ENCODE peak calls at places on chromosomes 11 and 22, in five cellular contexts. L, X, F, R and C are unnamed samples.

GRCh38 chr11:19432370-19433163 is 191.8 kb upstream of the E2F8 start:
- DNase-seq in X (no peak), L (no peak), F (no peak), R (no peak), C (no peak)

GRCh38 chr11:106565326-106565725 is 452.9 kb downstream of the GUCY1A2 start:
- DNase-seq in L (no peak), F (no peak), X (no peak), R (no peak), C (no peak)

GRCh38 chr11:134584001-134584561 is 172.0 kb upstream of the B3GAT1 start:
- DNase-seq in F (no peak), L (no peak), R (no peak), X (no peak), C (no peak)

GRCh38 chr22:23106906-23107367 is 34.9 kb downstream of the RSPH14 start:
- DNase-seq in R (no peak), F (no peak), X (no peak), L (no peak), C (no peak)

GRCh38 chr22:49812838-49813237 is 14.8 kb downstream of the BRD1 start:
- DNase-seq in F (no peak), R (no peak), L (no peak), X (peak; percentile 56), C (no peak)

GRCh38 chr11:1040428-1041148 is 4.1 kb upstream of the MUC6 start:
- DNase-seq in R (no peak), X (no peak), L (no peak), F (no peak), C (no peak)

GRCh38 chr11:105297463-105297862 is 157.9 kb upstream of the CARD18 start:
- DNase-seq in X (no peak), R (no peak), L (no peak), F (no peak), C (no peak)

GRCh38 chr22:46068908-46069481 is 81.3 kb upstream of the PPARA start:
- DNase-seq in R (no peak), L (no peak), X (peak; percentile 71), F (no peak), C (peak; percentile 68)

GRCh38 chr22:19175602-19176174 is 2.8 kb downstream of the SLC25A1 start:
- DNase-seq in F (no peak), R (no peak), X (no peak), L (no peak), C (no peak)

GRCh38 chr11:41316726-41317125 is 142.7 kb downstream of the LRRC4C start:
- DNase-seq in X (no peak), F (no peak), L (no peak), R (no peak), C (no peak)

GRCh38 chr11:12091957-12092558 is 18.3 kb upstream of the MICAL2 start:
- DNase-seq in F (no peak), L (no peak), X (no peak), R (no peak), C (no peak)

GRCh38 chr11:74559110-74559933 is 33.1 kb upstream of the POLD3 start:
- DNase-seq in F (no peak), L (no peak), X (no peak), R (no peak), C (no peak)

GRCh38 chr22:33918676-33919590 is 1.3 kb downstream of the LARGE1 start:
- DNase-seq in L (no peak), X (no peak), F (no peak), R (no peak), C (no peak)

GRCh38 chr11:17498058-17498457 is 21.4 kb upstream of the ABCC8 start:
- DNase-seq in L (no peak), F (no peak), R (no peak), X (no peak), C (no peak)